ENCODE peak calls at places on chromosomes 4 and X, in seven cellular contexts. B is suprapubic skin, L is ovary, G is HepG2, J is heart left ventricle, C is cardiac muscle cell, H is WERI-Rb-1. O is an unnamed sample.

GRCh38 chr4:151296227-151296626 is 19.3 kb downstream of the PRSS48 start:
- DNase-seq in B (no peak), L (no peak), G (no peak), J (no peak), C (no peak), H (no peak), O (no peak)

GRCh38 chrX:13934731-13935130 is 95.0 kb downstream of the GEMIN8 start:
- DNase-seq in B (no peak), L (no peak), G (no peak), J (no peak), C (no peak), H (no peak), O (no peak)

GRCh38 chr4:76984788-76985211 is 35.2 kb downstream of the SEPTIN11 start:
- DNase-seq in B (peak), L (peak), G (peak), J (no peak), C (peak), H (no peak), O (peak)

GRCh38 chr4:106264331-106264728 is 51.7 kb downstream of the TBCK start:
- DNase-seq in B (no peak), L (no peak), G (peak), J (no peak), C (peak), H (no peak), O (no peak)

GRCh38 chrX:140040397-140040796 is 75.1 kb upstream of the CXorf66 start:
- DNase-seq in B (no peak), L (no peak), G (no peak), J (no peak), C (no peak), H (no peak), O (no peak)

GRCh38 chrX:32276153-32276552 is 935.2 kb downstream of the DMD start:
- DNase-seq in B (no peak), L (no peak), G (no peak), J (no peak), C (no peak), H (no peak), O (no peak)

GRCh38 chrX:116204947-116205346 is 34.4 kb downstream of the AGTR2 start:
- DNase-seq in B (no peak), L (no peak), G (peak), J (no peak), C (peak), H (no peak), O (no peak)

GRCh38 chrX:47836164-47837072 is at the start of gene ZNF81:
- DNase-seq in B (peak), L (peak), G (peak), J (peak), C (peak), H (peak), O (peak)

GRCh38 chrX:29478336-29479069 is 736.9 kb upstream of the MAGEB2 start:
- DNase-seq in B (no peak), L (no peak), G (peak), J (no peak), C (peak), H (peak), O (no peak)

GRCh38 chr4:53306729-53307128 is 59.1 kb downstream of the SCFD2 start:
- DNase-seq in B (no peak), L (no peak), G (no peak), J (no peak), C (peak), H (no peak), O (no peak)

GRCh38 chrX:153477039-153477438 is 6.7 kb upstream of the HAUS7 start:
- DNase-seq in B (no peak), L (peak), G (no peak), J (peak), C (peak), H (peak), O (no peak)

GRCh38 chr4:78645853-78646757 is 94.5 kb downstream of the ANXA3 start:
- DNase-seq in B (peak), L (peak), G (peak), J (peak), C (peak), H (no peak), O (peak)

GRCh38 chrX:74606342-74606741 is 8.1 kb downstream of the RLIM start:
- DNase-seq in B (no peak), L (no peak), G (no peak), J (no peak), C (no peak), H (no peak), O (no peak)

GRCh38 chr4:38322709-38323108 is 341.3 kb upstream of the KLF3 start:
- DNase-seq in B (no peak), L (no peak), G (no peak), J (peak), C (peak), H (no peak), O (peak)

GRCh38 chr4:41913509-41913908 is 21.7 kb upstream of the TMEM33 start:
- DNase-seq in B (no peak), L (no peak), G (no peak), J (no peak), C (no peak), H (no peak), O (no peak)

GRCh38 chr4:128957459-128957858 is 135.9 kb downstream of the SCLT1 start:
- DNase-seq in B (no peak), L (no peak), G (no peak), J (no peak), C (no peak), H (no peak), O (no peak)

GRCh38 chr4:7872264-7872771 is 67.3 kb downstream of the AFAP1 start:
- DNase-seq in B (no peak), L (peak), G (no peak), J (no peak), C (peak), H (peak), O (peak)

GRCh38 chr4:88219099-88219498 is 60.7 kb upstream of the ABCG2 start:
- DNase-seq in B (no peak), L (no peak), G (peak), J (no peak), C (peak), H (no peak), O (no peak)

GRCh38 chr4:17636341-17636695 is 21.9 kb downstream of the MED28 start:
- DNase-seq in B (no peak), L (no peak), G (no peak), J (no peak), C (no peak), H (no peak), O (peak)

GRCh38 chrX:118325453-118325852 is 20.5 kb upstream of the WDR44 start:
- DNase-seq in B (no peak), L (no peak), G (no peak), J (no peak), C (peak), H (no peak), O (no peak)
- TF ChIP-seq CTCF in B (no peak), L (no peak), G (no peak), J (peak), C (peak), H (no peak), O (no peak)

DNA sequence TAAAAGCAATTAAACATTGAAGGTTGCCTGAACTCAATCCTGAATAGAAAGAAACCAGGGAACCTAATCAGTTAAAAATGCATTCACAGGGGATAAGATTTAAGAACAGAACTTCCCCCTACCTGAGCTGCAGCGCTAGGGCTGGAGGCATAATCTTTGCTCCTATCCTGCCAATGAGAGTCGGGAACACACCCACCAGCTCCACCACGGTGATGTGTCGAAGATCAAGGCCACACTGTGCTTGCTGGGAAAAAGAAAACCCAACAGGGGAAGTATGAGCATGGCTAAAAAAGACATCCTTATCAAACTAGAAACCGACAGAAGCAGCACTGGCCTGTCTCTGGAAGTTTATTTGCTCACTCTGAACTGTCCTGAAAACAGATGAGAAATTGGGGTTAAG is 66.3 kb downstream of the SRPX start:
- DNase-seq in B (no peak), L (peak), G (peak), J (no peak), C (no peak), H (no peak), O (no peak)
- H3K4me3 ChIP-seq in B (no peak), L (no peak), G (no peak), J (no peak), C (no peak), H (no peak), O (no peak)

GRCh38 chrX:20144491-20144890 is 2.9 kb upstream of the EIF1AX start:
- DNase-seq in B (no peak), L (no peak), G (no peak), J (no peak), C (peak), H (no peak), O (no peak)
- H3K27ac ChIP-seq in B (no peak), L (no peak), G (no peak), J (no peak), C (no peak), H (no peak), O (no peak)

GRCh38 chr4:1767770-1768366 is 25.2 kb upstream of the FGFR3 start:
- DNase-seq in B (no peak), L (no peak), G (peak), J (no peak), C (peak), H (peak), O (no peak)

GRCh38 chr4:1767058-1767769 is 25.9 kb upstream of the FGFR3 start:
- DNase-seq in B (no peak), L (no peak), G (no peak), J (no peak), C (peak), H (peak), O (no peak)

GRCh38 chr4:1770245-1770644 is 22.8 kb upstream of the FGFR3 start:
- DNase-seq in B (no peak), L (no peak), G (no peak), J (no peak), C (no peak), H (peak), O (no peak)

GRCh38 chr4:1769692-1770091 is 23.4 kb upstream of the FGFR3 start:
- DNase-seq in B (no peak), L (no peak), G (no peak), J (no peak), C (no peak), H (no peak), O (no peak)

GRCh38 chr4:1768367-1769034 is 24.6 kb upstream of the FGFR3 start:
- DNase-seq in B (no peak), L (no peak), G (peak), J (no peak), C (no peak), H (no peak), O (no peak)
- TF ChIP-seq CTCF in B (no peak), L (no peak), G (no peak), J (no peak), C (no peak), H (no peak), O (no peak)

DNA sequence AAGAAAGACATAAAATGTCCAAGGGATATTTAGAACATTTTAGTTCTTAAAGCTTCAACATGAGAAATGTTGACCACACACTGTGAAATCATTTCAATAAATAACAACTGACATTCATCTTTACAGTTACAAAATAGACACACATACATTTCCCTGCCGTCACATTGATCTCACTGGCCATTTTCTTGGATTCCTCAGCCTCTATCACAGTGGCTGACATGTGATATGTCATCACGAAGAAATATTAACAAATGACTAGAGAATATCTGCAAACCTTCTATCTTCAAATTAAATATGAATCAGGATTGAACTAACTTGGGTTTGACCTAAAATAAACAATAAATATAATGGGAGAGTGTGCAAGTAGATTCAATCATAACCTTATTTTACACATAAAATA is 1.8 kb downstream of the CXCL2 start:
- DNase-seq in B (no peak), L (no peak), G (no peak), J (no peak), C (peak), H (no peak), O (no peak)
- H3K4me3 ChIP-seq in B (no peak), L (no peak), G (no peak), J (peak), C (no peak), H (no peak), O (peak)

GRCh38 chrX:56764153-56764974 is 35.3 kb downstream of the NBDY start:
- DNase-seq in B (no peak), L (peak), G (peak), J (no peak), C (peak), H (peak), O (peak)

GRCh38 chrX:56761167-56761566 is 32.1 kb downstream of the NBDY start:
- DNase-seq in B (no peak), L (peak), G (no peak), J (no peak), C (no peak), H (no peak), O (peak)

GRCh38 chrX:56763556-56764152 is 34.6 kb downstream of the NBDY start:
- DNase-seq in B (no peak), L (peak), G (peak), J (no peak), C (no peak), H (peak), O (peak)

GRCh38 chrX:56762220-56762619 is 33.2 kb downstream of the NBDY start:
- DNase-seq in B (no peak), L (no peak), G (no peak), J (no peak), C (no peak), H (no peak), O (no peak)

GRCh38 chrX:56762707-56763555 is 33.9 kb downstream of the NBDY start:
- DNase-seq in B (no peak), L (no peak), G (no peak), J (no peak), C (no peak), H (no peak), O (no peak)
- H3K27ac ChIP-seq in B (no peak), L (peak), G (no peak), J (no peak), C (no peak), H (no peak), O (peak)

GRCh38 chrX:147550217-147550616 is 361.5 kb upstream of the FMR1 start:
- DNase-seq in B (no peak), L (no peak), G (peak), J (no peak), C (no peak), H (peak), O (no peak)
- TF ChIP-seq CTCF in B (no peak), L (no peak), G (peak), J (no peak), C (no peak), H (peak), O (no peak)

GRCh38 chr4:26838055-26838842 is 22.4 kb upstream of the STIM2 start:
- DNase-seq in B (no peak), L (no peak), G (no peak), J (no peak), C (no peak), H (no peak), O (no peak)

GRCh38 chr4:26830701-26831100 is 29.9 kb upstream of the STIM2 start:
- DNase-seq in B (no peak), L (no peak), G (no peak), J (no peak), C (no peak), H (no peak), O (no peak)

GRCh38 chr4:26839534-26839951 is 21.1 kb upstream of the STIM2 start:
- DNase-seq in B (no peak), L (no peak), G (no peak), J (no peak), C (peak), H (no peak), O (no peak)

GRCh38 chr4:26839016-26839415 is 21.6 kb upstream of the STIM2 start:
- DNase-seq in B (no peak), L (no peak), G (no peak), J (no peak), C (no peak), H (no peak), O (no peak)

DNA sequence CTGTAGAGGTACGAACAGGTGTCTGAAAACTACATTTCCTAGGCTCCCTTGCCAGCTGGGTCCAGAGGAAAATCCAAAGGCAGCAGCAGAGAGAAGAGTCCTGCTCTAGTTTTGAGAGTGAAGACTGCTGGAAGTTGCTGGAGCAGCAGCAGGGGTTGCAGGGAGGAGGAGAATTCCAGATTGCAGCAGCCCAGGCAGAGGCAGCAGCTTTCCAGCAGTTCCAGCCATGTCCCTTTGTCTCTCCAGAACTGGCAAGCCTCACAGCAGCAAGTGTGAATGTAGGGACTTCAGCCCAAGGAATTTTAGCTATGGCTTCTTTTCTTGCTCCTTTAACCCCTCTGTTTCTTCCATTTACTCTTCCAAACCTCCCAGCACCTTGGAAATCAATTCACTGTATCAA is 24.1 kb upstream of the STIM2 start:
- DNase-seq in B (no peak), L (no peak), G (no peak), J (no peak), C (no peak), H (no peak), O (no peak)
- H3K4me3 ChIP-seq in B (no peak), L (no peak), G (no peak), J (no peak), C (no peak), H (no peak), O (no peak)

GRCh38 chr4:142242156-142242555 is 603.9 kb downstream of the INPP4B start:
- DNase-seq in B (no peak), L (no peak), G (no peak), J (no peak), C (no peak), H (no peak), O (no peak)
- H3K27ac ChIP-seq in B (no peak), L (no peak), G (no peak), J (no peak), C (no peak), H (no peak), O (no peak)

GRCh38 chrX:111447298-111447697 is 35.3 kb upstream of the DCX start:
- DNase-seq in B (no peak), L (no peak), G (peak), J (no peak), C (peak), H (peak), O (no peak)

GRCh38 chrX:111444881-111445280 is 32.9 kb upstream of the DCX start:
- DNase-seq in B (no peak), L (no peak), G (no peak), J (no peak), C (no peak), H (no peak), O (no peak)

GRCh38 chrX:111442791-111443190 is 30.8 kb upstream of the DCX start:
- DNase-seq in B (no peak), L (no peak), G (no peak), J (no peak), C (no peak), H (no peak), O (no peak)

GRCh38 chrX:111445485-111445884 is 33.5 kb upstream of the DCX start:
- DNase-seq in B (no peak), L (no peak), G (peak), J (no peak), C (peak), H (no peak), O (no peak)
- TF ChIP-seq CTCF in B (peak), L (no peak), G (peak), J (peak), C (peak), H (peak), O (peak)